ENCODE peak calls at places on chromosome 19, in four cellular contexts. Z, D, S and B are unnamed samples.

GRCh38 chr19:6801397-6802086 is 29.0 kb downstream of the VAV1 start:
- DNase-seq in Z (no peak), D (peak), S (no peak), B (peak)

GRCh38 chr19:43474986-43475705 is 9.7 kb upstream of the LYPD3 start:
- DNase-seq in Z (peak), D (no peak), S (no peak), B (peak)

GRCh38 chr19:38285567-38285966 is 18.5 kb upstream of the C19orf33 start:
- DNase-seq in Z (no peak), D (no peak), S (no peak), B (no peak)

GRCh38 chr19:39607021-39607420 is 4.7 kb downstream of the LGALS13 start:
- DNase-seq in Z (no peak), D (no peak), S (no peak), B (no peak)

GRCh38 chr19:39846176-39846677 is at the start of gene FBL:
- DNase-seq in Z (peak), D (peak), S (peak), B (peak)

GRCh38 chr19:7067716-7068115 is 1.8 kb upstream of the ZNF557 start:
- DNase-seq in Z (no peak), D (no peak), S (no peak), B (no peak)

GRCh38 chr19:30060872-30061556 is 119.0 kb downstream of the URI1 start:
- DNase-seq in Z (peak), D (no peak), S (no peak), B (peak)

GRCh38 chr19:38686530-38686888 is 39.1 kb downstream of the ACTN4 start:
- DNase-seq in Z (no peak), D (peak), S (no peak), B (no peak)

GRCh38 chr19:14472202-14472961 is 2.8 kb downstream of the PTGER1 start:
- DNase-seq in Z (peak), D (no peak), S (no peak), B (peak)
- TF ChIP-seq TARDBP in Z (no peak), D (no peak), S (no peak), B (peak)

GRCh38 chr19:16118489-16119033 is 6.9 kb downstream of the RAB8A start:
- DNase-seq in Z (no peak), D (peak), S (no peak), B (no peak)
- TF ChIP-seq TARDBP in Z (no peak), D (no peak), S (no peak), B (no peak)

DNA sequence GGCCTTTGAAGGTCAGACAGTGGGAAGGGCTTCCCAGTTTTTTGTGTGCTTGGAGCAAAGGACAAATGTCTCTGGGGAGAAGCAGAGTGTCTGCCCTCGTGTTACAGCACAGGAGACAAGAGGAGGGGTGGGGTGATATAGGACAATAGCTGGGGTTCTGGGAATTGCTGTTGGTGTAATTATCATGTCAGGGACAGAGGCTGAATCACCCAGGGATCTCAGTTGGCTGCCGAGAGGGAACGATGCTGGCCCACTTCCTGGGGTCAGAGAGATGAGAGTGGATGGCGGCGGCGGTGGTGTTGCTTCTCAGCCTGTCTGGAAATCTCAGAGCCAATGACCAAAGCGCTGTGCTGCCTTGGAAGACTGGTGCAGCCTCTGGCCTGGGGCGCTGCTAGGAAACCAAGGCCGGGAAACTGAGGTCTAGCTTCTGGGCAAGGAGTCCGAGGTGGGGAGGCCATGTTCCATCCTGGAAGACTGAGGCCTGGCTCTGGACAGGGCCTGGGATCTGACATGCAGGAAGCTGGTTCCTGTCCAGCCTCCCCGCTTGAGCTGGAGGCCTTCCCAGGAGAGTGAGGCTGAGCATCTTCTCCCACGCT is 1.3 kb downstream of the INAFM1 start:
- DNase-seq in Z (no peak), D (no peak), S (no peak), B (no peak)
- TF ChIP-seq TARDBP in Z (no peak), D (no peak), S (no peak), B (no peak)

DNA sequence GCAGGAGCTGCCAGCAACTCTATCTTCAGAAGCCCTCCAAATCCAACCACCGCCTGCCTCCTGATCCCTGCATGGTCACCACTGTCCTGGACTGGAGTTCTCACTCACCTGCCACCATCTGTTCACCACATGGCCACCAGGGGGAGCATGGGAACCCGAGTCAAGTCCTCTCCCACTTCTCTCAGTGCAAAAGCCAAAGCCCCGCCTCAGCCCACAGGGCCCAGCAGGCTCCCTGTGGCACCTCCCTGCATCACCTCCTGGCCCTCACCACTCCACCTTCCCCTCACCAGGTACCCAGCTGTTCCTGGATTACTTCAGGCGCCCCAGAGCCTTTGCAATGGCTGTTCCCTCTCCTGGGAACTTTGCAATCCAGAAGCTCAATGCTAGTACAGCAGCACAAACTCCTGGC is 5.3 kb downstream of the DHPS start:
- DNase-seq in Z (peak), D (no peak), S (peak), B (peak)
- TF ChIP-seq TARDBP in Z (no peak), D (no peak), S (no peak), B (no peak)

DNA sequence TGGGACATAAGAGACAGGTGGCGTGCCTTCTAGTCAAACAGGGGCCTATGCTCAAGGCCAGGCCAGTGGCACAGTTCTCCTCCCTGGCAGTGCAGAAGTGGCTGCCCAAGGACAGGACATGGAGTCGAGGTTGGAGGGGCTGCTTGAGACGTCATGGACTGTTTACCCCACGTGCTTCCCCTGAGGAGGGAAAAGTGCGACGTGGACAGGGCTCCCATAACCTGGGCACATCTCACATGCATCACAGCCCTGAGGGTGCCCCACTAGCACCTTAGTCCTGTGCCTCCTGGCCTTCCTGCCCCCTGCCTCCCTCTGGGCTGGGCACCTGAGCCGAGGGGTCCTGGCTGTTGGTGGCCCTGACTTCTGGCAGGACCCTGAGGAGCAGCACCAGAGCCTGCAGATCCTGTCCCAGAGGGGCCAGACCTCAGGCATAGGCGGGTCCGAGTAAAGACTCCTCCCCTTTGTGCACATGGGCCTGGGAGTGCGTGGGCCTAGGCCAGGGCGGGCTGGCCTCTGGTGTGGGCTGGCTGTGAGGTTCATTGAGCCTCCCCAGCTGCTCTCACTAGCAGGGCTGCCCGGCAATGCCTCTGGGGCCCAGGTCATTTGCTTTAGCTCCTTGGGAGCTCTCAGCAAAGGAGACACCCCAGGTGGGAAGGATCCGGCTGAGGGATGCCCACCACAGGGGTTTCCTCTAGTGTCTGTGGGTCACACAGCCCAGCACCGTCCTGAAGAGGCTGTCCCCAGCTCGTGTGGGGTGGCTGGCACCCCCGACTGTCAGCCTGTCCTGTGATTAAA is 65.7 kb downstream of the CEBPG start:
- DNase-seq in Z (no peak), D (no peak), S (no peak), B (peak)
- TF ChIP-seq TARDBP in Z (no peak), D (no peak), S (no peak), B (no peak)

GRCh38 chr19:53644061-53644816 is 12.4 kb downstream of the DPRX start:
- DNase-seq in Z (no peak), D (no peak), S (no peak), B (no peak)
- TF ChIP-seq TARDBP in Z (no peak), D (no peak), S (no peak), B (no peak)

DNA sequence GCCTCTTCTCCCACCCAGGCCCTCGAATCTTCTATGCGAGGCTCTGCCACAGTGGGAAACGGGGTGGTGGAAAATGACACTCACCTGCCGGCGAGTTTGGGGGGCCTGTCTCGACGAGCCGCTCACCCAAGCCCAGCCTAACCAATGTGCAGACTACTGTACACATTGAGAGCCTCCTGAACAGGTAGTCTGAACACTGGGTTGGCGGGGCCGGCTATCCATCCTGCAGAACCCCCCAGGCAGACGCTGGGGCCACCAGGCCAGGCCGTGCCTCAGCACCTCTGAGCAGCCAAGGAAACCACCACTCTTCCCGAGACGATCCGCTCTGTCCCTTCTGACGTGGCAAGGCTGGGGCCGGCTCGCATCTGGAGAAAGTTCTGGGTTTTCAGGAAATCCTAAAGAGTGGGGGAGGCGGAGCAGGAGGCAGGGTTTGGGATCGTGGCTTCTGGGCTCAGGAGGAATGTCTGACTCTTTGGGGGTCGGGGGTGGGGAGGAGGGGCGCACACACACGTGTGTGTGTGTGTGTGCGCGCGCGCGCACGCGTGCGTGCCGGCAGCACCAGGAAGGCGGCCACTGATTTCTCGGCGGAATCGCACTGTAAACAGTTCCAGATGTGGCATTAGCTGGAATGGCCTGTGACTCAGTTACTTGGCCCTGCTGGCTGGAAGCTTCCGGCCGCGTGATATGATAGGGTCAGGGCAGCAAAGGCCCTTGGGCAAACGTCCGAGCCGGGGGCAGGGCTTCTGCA is 18.5 kb downstream of the TMED1 start:
- DNase-seq in Z (no peak), D (no peak), S (no peak), B (no peak)
- TF ChIP-seq TARDBP in Z (no peak), D (no peak), S (no peak), B (no peak)